ENCODE peak calls at places on chromosomes 11 and 22, in nine cellular contexts. One of them, this sample, is unnamed.
A peak's percentile ranks its signal among the peaks of the same experiment; 100 is the strongest.

GRCh38 chr22:43796567-43796966 is 15.5 kb downstream of the EFCAB6 start:
- DNase-seq in GM04504: peak; percentile 28
- DNase-seq in dermis microvascular lymphatic vessel endothelial cell: no peak
- DNase-seq in amniotic stem cell: peak; percentile 15
- DNase-seq in tibial artery: no peak
- DNase-seq in NCI-H748 treated with DMSO at 0.1 percent for 48 hours: no peak
- DNase-seq in spleen: no peak
- DNase-seq in activated CD4-positive, alpha-beta T cell treated with anti-CD3 and anti-CD28 coated beads, Interleukin-2, amount 50 U/mL, for 24 hours: no peak
- DNase-seq in suprapubic skin: no peak
- DNase-seq in this sample: peak; percentile 14

GRCh38 chr22:50139843-50140415 is 30.6 kb upstream of the PANX2 start:
- DNase-seq in GM04504: no peak
- DNase-seq in dermis microvascular lymphatic vessel endothelial cell: no peak
- DNase-seq in amniotic stem cell: no peak
- DNase-seq in tibial artery: peak; percentile 42
- DNase-seq in NCI-H748 treated with DMSO at 0.1 percent for 48 hours: peak; percentile 97
- DNase-seq in spleen: no peak
- DNase-seq in activated CD4-positive, alpha-beta T cell treated with anti-CD3 and anti-CD28 coated beads, Interleukin-2, amount 50 U/mL, for 24 hours: no peak
- DNase-seq in suprapubic skin: no peak
- DNase-seq in this sample: no peak

GRCh38 chr22:47201996-47202818 is 439.8 kb downstream of the TBC1D22A start:
- DNase-seq in GM04504: no peak
- DNase-seq in dermis microvascular lymphatic vessel endothelial cell: no peak
- DNase-seq in amniotic stem cell: no peak
- DNase-seq in tibial artery: no peak
- DNase-seq in NCI-H748 treated with DMSO at 0.1 percent for 48 hours: no peak
- DNase-seq in spleen: peak; percentile 73
- DNase-seq in activated CD4-positive, alpha-beta T cell treated with anti-CD3 and anti-CD28 coated beads, Interleukin-2, amount 50 U/mL, for 24 hours: no peak
- DNase-seq in suprapubic skin: peak; percentile 54
- DNase-seq in this sample: no peak

GRCh38 chr11:32852142-32852541 is 22.4 kb downstream of the PRRG4 start:
- DNase-seq in GM04504: no peak
- DNase-seq in dermis microvascular lymphatic vessel endothelial cell: no peak
- DNase-seq in amniotic stem cell: no peak
- DNase-seq in tibial artery: no peak
- DNase-seq in NCI-H748 treated with DMSO at 0.1 percent for 48 hours: no peak
- DNase-seq in spleen: no peak
- DNase-seq in activated CD4-positive, alpha-beta T cell treated with anti-CD3 and anti-CD28 coated beads, Interleukin-2, amount 50 U/mL, for 24 hours: no peak
- DNase-seq in suprapubic skin: no peak
- DNase-seq in this sample: peak; percentile 30

GRCh38 chr11:124716596-124716995 is 23.1 kb upstream of the NRGN start:
- DNase-seq in GM04504: no peak
- DNase-seq in dermis microvascular lymphatic vessel endothelial cell: no peak
- DNase-seq in amniotic stem cell: no peak
- DNase-seq in tibial artery: no peak
- DNase-seq in NCI-H748 treated with DMSO at 0.1 percent for 48 hours: no peak
- DNase-seq in spleen: no peak
- DNase-seq in activated CD4-positive, alpha-beta T cell treated with anti-CD3 and anti-CD28 coated beads, Interleukin-2, amount 50 U/mL, for 24 hours: no peak
- DNase-seq in suprapubic skin: no peak
- DNase-seq in this sample: no peak

GRCh38 chr11:78253797-78254196 is 65.1 kb downstream of the USP35 start:
- DNase-seq in GM04504: no peak
- DNase-seq in dermis microvascular lymphatic vessel endothelial cell: no peak
- DNase-seq in amniotic stem cell: no peak
- DNase-seq in tibial artery: no peak
- DNase-seq in NCI-H748 treated with DMSO at 0.1 percent for 48 hours: no peak
- DNase-seq in spleen: no peak
- DNase-seq in activated CD4-positive, alpha-beta T cell treated with anti-CD3 and anti-CD28 coated beads, Interleukin-2, amount 50 U/mL, for 24 hours: no peak
- DNase-seq in suprapubic skin: no peak
- DNase-seq in this sample: no peak

GRCh38 chr11:69542314-69543168 is 61.1 kb downstream of the LINC01488 start:
- DNase-seq in GM04504: no peak
- DNase-seq in dermis microvascular lymphatic vessel endothelial cell: no peak
- DNase-seq in amniotic stem cell: no peak
- DNase-seq in tibial artery: no peak
- DNase-seq in NCI-H748 treated with DMSO at 0.1 percent for 48 hours: no peak
- DNase-seq in spleen: peak; percentile 64
- DNase-seq in activated CD4-positive, alpha-beta T cell treated with anti-CD3 and anti-CD28 coated beads, Interleukin-2, amount 50 U/mL, for 24 hours: no peak
- DNase-seq in suprapubic skin: peak; percentile 48
- DNase-seq in this sample: no peak

GRCh38 chr11:63866211-63866610 is 27.3 kb downstream of the MARK2 start:
- DNase-seq in GM04504: no peak
- DNase-seq in dermis microvascular lymphatic vessel endothelial cell: no peak
- DNase-seq in amniotic stem cell: no peak
- DNase-seq in tibial artery: peak; percentile 71
- DNase-seq in NCI-H748 treated with DMSO at 0.1 percent for 48 hours: no peak
- DNase-seq in spleen: no peak
- DNase-seq in activated CD4-positive, alpha-beta T cell treated with anti-CD3 and anti-CD28 coated beads, Interleukin-2, amount 50 U/mL, for 24 hours: peak; percentile 40
- DNase-seq in suprapubic skin: peak; percentile 77
- DNase-seq in this sample: no peak

GRCh38 chr11:73667906-73668305 is 21.5 kb downstream of the PLEKHB1 start:
- DNase-seq in GM04504: no peak
- DNase-seq in dermis microvascular lymphatic vessel endothelial cell: no peak
- DNase-seq in amniotic stem cell: no peak
- DNase-seq in tibial artery: no peak
- DNase-seq in NCI-H748 treated with DMSO at 0.1 percent for 48 hours: no peak
- DNase-seq in spleen: no peak
- DNase-seq in activated CD4-positive, alpha-beta T cell treated with anti-CD3 and anti-CD28 coated beads, Interleukin-2, amount 50 U/mL, for 24 hours: no peak
- DNase-seq in suprapubic skin: no peak
- DNase-seq in this sample: no peak

GRCh38 chr22:17638182-17638431 is 450 bp upstream of the BCL2L13 start:
- DNase-seq in GM04504: no peak
- DNase-seq in dermis microvascular lymphatic vessel endothelial cell: no peak
- DNase-seq in amniotic stem cell: no peak
- DNase-seq in tibial artery: no peak
- DNase-seq in NCI-H748 treated with DMSO at 0.1 percent for 48 hours: peak; percentile 42
- DNase-seq in spleen: peak; percentile 75
- DNase-seq in activated CD4-positive, alpha-beta T cell treated with anti-CD3 and anti-CD28 coated beads, Interleukin-2, amount 50 U/mL, for 24 hours: no peak
- DNase-seq in suprapubic skin: no peak
- DNase-seq in this sample: no peak

GRCh38 chr11:119691701-119692546 is 37.1 kb downstream of the NECTIN1 start:
- DNase-seq in GM04504: no peak
- DNase-seq in dermis microvascular lymphatic vessel endothelial cell: no peak
- DNase-seq in amniotic stem cell: no peak
- DNase-seq in tibial artery: no peak
- DNase-seq in NCI-H748 treated with DMSO at 0.1 percent for 48 hours: no peak
- DNase-seq in spleen: no peak
- DNase-seq in activated CD4-positive, alpha-beta T cell treated with anti-CD3 and anti-CD28 coated beads, Interleukin-2, amount 50 U/mL, for 24 hours: no peak
- DNase-seq in suprapubic skin: no peak
- DNase-seq in this sample: no peak

GRCh38 chr11:88338223-88338661 is 706 bp upstream of the CTSC start:
- DNase-seq in GM04504: peak; percentile 64
- DNase-seq in dermis microvascular lymphatic vessel endothelial cell: peak; percentile 33
- DNase-seq in amniotic stem cell: no peak
- DNase-seq in tibial artery: peak; percentile 64
- DNase-seq in NCI-H748 treated with DMSO at 0.1 percent for 48 hours: no peak
- DNase-seq in spleen: peak; percentile 82
- DNase-seq in activated CD4-positive, alpha-beta T cell treated with anti-CD3 and anti-CD28 coated beads, Interleukin-2, amount 50 U/mL, for 24 hours: no peak
- DNase-seq in suprapubic skin: peak; percentile 65
- DNase-seq in this sample: no peak

GRCh38 chr22:43628253-43628649 is 183.9 kb downstream of the EFCAB6 start:
- DNase-seq in GM04504: no peak
- DNase-seq in dermis microvascular lymphatic vessel endothelial cell: no peak
- DNase-seq in amniotic stem cell: no peak
- DNase-seq in tibial artery: no peak
- DNase-seq in NCI-H748 treated with DMSO at 0.1 percent for 48 hours: no peak
- DNase-seq in spleen: no peak
- DNase-seq in activated CD4-positive, alpha-beta T cell treated with anti-CD3 and anti-CD28 coated beads, Interleukin-2, amount 50 U/mL, for 24 hours: no peak
- DNase-seq in suprapubic skin: no peak
- DNase-seq in this sample: no peak

GRCh38 chr11:74121804-74122203 is 49.0 kb downstream of the C2CD3 start:
- DNase-seq in GM04504: no peak
- DNase-seq in dermis microvascular lymphatic vessel endothelial cell: no peak
- DNase-seq in amniotic stem cell: no peak
- DNase-seq in tibial artery: no peak
- DNase-seq in NCI-H748 treated with DMSO at 0.1 percent for 48 hours: no peak
- DNase-seq in spleen: no peak
- DNase-seq in activated CD4-positive, alpha-beta T cell treated with anti-CD3 and anti-CD28 coated beads, Interleukin-2, amount 50 U/mL, for 24 hours: no peak
- DNase-seq in suprapubic skin: no peak
- DNase-seq in this sample: no peak

GRCh38 chr11:120399312-120399711 is 63.1 kb downstream of the ARHGEF12 start:
- DNase-seq in GM04504: no peak
- DNase-seq in dermis microvascular lymphatic vessel endothelial cell: no peak
- DNase-seq in amniotic stem cell: no peak
- DNase-seq in tibial artery: no peak
- DNase-seq in NCI-H748 treated with DMSO at 0.1 percent for 48 hours: no peak
- DNase-seq in spleen: no peak
- DNase-seq in activated CD4-positive, alpha-beta T cell treated with anti-CD3 and anti-CD28 coated beads, Interleukin-2, amount 50 U/mL, for 24 hours: no peak
- DNase-seq in suprapubic skin: no peak
- DNase-seq in this sample: no peak

GRCh38 chr11:129828301-129828836 is 12.7 kb downstream of the TMEM45B start:
- DNase-seq in GM04504: no peak
- DNase-seq in dermis microvascular lymphatic vessel endothelial cell: peak; percentile 10
- DNase-seq in amniotic stem cell: no peak
- DNase-seq in tibial artery: no peak
- DNase-seq in NCI-H748 treated with DMSO at 0.1 percent for 48 hours: peak; percentile 61
- DNase-seq in spleen: no peak
- DNase-seq in activated CD4-positive, alpha-beta T cell treated with anti-CD3 and anti-CD28 coated beads, Interleukin-2, amount 50 U/mL, for 24 hours: no peak
- DNase-seq in suprapubic skin: no peak
- DNase-seq in this sample: no peak

GRCh38 chr22:22360014-22360413 is 115.4 kb downstream of the VPREB1 start:
- DNase-seq in GM04504: no peak
- DNase-seq in dermis microvascular lymphatic vessel endothelial cell: no peak
- DNase-seq in amniotic stem cell: no peak
- DNase-seq in tibial artery: no peak
- DNase-seq in NCI-H748 treated with DMSO at 0.1 percent for 48 hours: no peak
- DNase-seq in spleen: no peak
- DNase-seq in activated CD4-positive, alpha-beta T cell treated with anti-CD3 and anti-CD28 coated beads, Interleukin-2, amount 50 U/mL, for 24 hours: no peak
- DNase-seq in suprapubic skin: no peak
- DNase-seq in this sample: no peak

GRCh38 chr11:118104491-118104890 is 17.7 kb upstream of the SMIM35 start:
- DNase-seq in GM04504: no peak
- DNase-seq in dermis microvascular lymphatic vessel endothelial cell: no peak
- DNase-seq in amniotic stem cell: no peak
- DNase-seq in tibial artery: no peak
- DNase-seq in NCI-H748 treated with DMSO at 0.1 percent for 48 hours: no peak
- DNase-seq in spleen: no peak
- DNase-seq in activated CD4-positive, alpha-beta T cell treated with anti-CD3 and anti-CD28 coated beads, Interleukin-2, amount 50 U/mL, for 24 hours: no peak
- DNase-seq in suprapubic skin: no peak
- DNase-seq in this sample: no peak

GRCh38 chr11:119691020-119691666 is 37.9 kb downstream of the NECTIN1 start:
- DNase-seq in GM04504: no peak
- DNase-seq in dermis microvascular lymphatic vessel endothelial cell: no peak
- DNase-seq in amniotic stem cell: no peak
- DNase-seq in tibial artery: no peak
- DNase-seq in NCI-H748 treated with DMSO at 0.1 percent for 48 hours: no peak
- DNase-seq in spleen: no peak
- DNase-seq in activated CD4-positive, alpha-beta T cell treated with anti-CD3 and anti-CD28 coated beads, Interleukin-2, amount 50 U/mL, for 24 hours: no peak
- DNase-seq in suprapubic skin: no peak
- DNase-seq in this sample: no peak

GRCh38 chr11:78072455-78072854 is 7.2 kb downstream of the NDUFC2 start:
- DNase-seq in GM04504: no peak
- DNase-seq in dermis microvascular lymphatic vessel endothelial cell: no peak
- DNase-seq in amniotic stem cell: no peak
- DNase-seq in tibial artery: no peak
- DNase-seq in NCI-H748 treated with DMSO at 0.1 percent for 48 hours: no peak
- DNase-seq in spleen: no peak
- DNase-seq in activated CD4-positive, alpha-beta T cell treated with anti-CD3 and anti-CD28 coated beads, Interleukin-2, amount 50 U/mL, for 24 hours: no peak
- DNase-seq in suprapubic skin: no peak
- DNase-seq in this sample: no peak

GRCh38 chr11:69297225-69297925 is 3.4 kb downstream of the MYEOV start:
- DNase-seq in GM04504: peak; percentile 97
- DNase-seq in dermis microvascular lymphatic vessel endothelial cell: peak; percentile 78
- DNase-seq in amniotic stem cell: peak; percentile 90
- DNase-seq in tibial artery: peak; percentile 96
- DNase-seq in NCI-H748 treated with DMSO at 0.1 percent for 48 hours: peak; percentile 13
- DNase-seq in spleen: peak; percentile 95
- DNase-seq in activated CD4-positive, alpha-beta T cell treated with anti-CD3 and anti-CD28 coated beads, Interleukin-2, amount 50 U/mL, for 24 hours: peak; percentile 53
- DNase-seq in suprapubic skin: peak; percentile 97
- DNase-seq in this sample: peak; percentile 94